ENCODE peak calls at places on chromosomes 12 and 14, in ten cellular contexts. S is NCI-H1092 treated with DMSO at 0.1 percent for 48 hours; V is progenitor cell of endocrine pancreas; F is activated CD8-positive, alpha-beta memory T cell treated with anti-CD3 and anti-CD28 coated beads for 48 hours; Y is D721Med; R is H4; P is GM18507; J is GM12891; Q is osteocyte; X is astrocyte of the spinal cord. B is an unnamed sample.

GRCh38 chr12:62848418-62848817 is 86.5 kb downstream of the PPM1H start:
- DNase-seq in Y (no peak), F (no peak), S (no peak), J (no peak), P (no peak), Q (no peak), R (peak; percentile 67), X (peak; percentile 72), V (no peak), B (no peak)

GRCh38 chr12:71061451-71061850 is 96.3 kb downstream of the TSPAN8 start:
- DNase-seq in X (no peak), S (no peak), V (no peak), Y (no peak), J (no peak), P (no peak), F (no peak), Q (no peak), R (no peak), B (no peak)

GRCh38 chr12:97877404-97877803 is 414.8 kb downstream of the RMST start:
- DNase-seq in X (no peak), J (no peak), S (no peak), P (no peak), Y (no peak), V (no peak), Q (no peak), R (no peak), F (no peak), B (no peak)

GRCh38 chr12:101838628-101839323 is 8.0 kb upstream of the GNPTAB start:
- DNase-seq in P (no peak), V (no peak), S (no peak), F (no peak), J (no peak), X (no peak), R (no peak), Y (no peak), Q (no peak), B (no peak)

GRCh38 chr12:53939141-53940108 is 794 bp downstream of the HOXC13 start:
- DNase-seq in Q (peak; percentile 81), R (no peak), S (no peak), Y (no peak), P (no peak), J (no peak), X (no peak), F (no peak), V (peak; percentile 36), B (peak; percentile 19)

GRCh38 chr14:92589213-92589852 is 75.8 kb downstream of the RIN3 start:
- DNase-seq in P (no peak), Q (no peak), S (no peak), Y (no peak), V (no peak), J (no peak), X (no peak), R (peak; percentile 23), F (no peak), B (peak; percentile 31)

GRCh38 chr12:30219047-30219446 is 435.3 kb upstream of the TMTC1 start:
- DNase-seq in Y (no peak), P (no peak), J (no peak), S (no peak), V (no peak), Q (no peak), R (no peak), X (peak; percentile 17), F (no peak), B (no peak)

GRCh38 chr12:52692253-52692652 is 11.1 kb downstream of the KRT77 start:
- DNase-seq in R (no peak), Q (no peak), V (peak; percentile 24), S (no peak), P (no peak), X (no peak), Y (no peak), J (no peak), F (no peak), B (no peak)

GRCh38 chr12:83619973-83620372 is 933.3 kb downstream of the TMTC2 start:
- DNase-seq in V (no peak), P (no peak), X (no peak), Y (no peak), F (no peak), S (no peak), Q (no peak), R (no peak), J (no peak), B (no peak)

GRCh38 chr14:35285168-35285990 is 6.8 kb upstream of the PSMA6 start:
- DNase-seq in V (no peak), Q (peak; percentile 21), S (no peak), X (no peak), F (no peak), Y (no peak), P (peak; percentile 47), J (peak; percentile 31), R (no peak), B (no peak)

GRCh38 chr12:116958402-116959197 is 47.9 kb downstream of the FBXW8 start:
- DNase-seq in R (peak; percentile 57), Y (no peak), P (no peak), F (no peak), V (no peak), S (peak; percentile 3), Q (no peak), X (peak; percentile 34), J (no peak), B (no peak)

GRCh38 chr14:91299483-91300115 is 55.1 kb upstream of the GPR68 start:
- DNase-seq in R (no peak), J (no peak), Q (no peak), V (no peak), X (no peak), S (no peak), F (no peak), P (no peak), Y (no peak), B (no peak)

GRCh38 chr12:93098077-93098476 is 169.0 kb upstream of the EEA1 start:
- DNase-seq in Y (no peak), X (peak; percentile 34), J (peak; percentile 18), V (no peak), Q (no peak), S (no peak), R (peak; percentile 31), F (peak; percentile 68), P (peak; percentile 12), B (peak; percentile 2)

GRCh38 chr14:87705439-87705896 is 287.5 kb downstream of the GALC start:
- DNase-seq in R (no peak), Y (no peak), S (no peak), Q (no peak), P (no peak), F (no peak), X (no peak), J (no peak), V (no peak), B (no peak)

GRCh38 chr12:101927999-101928398 is 50.6 kb downstream of the DRAM1 start:
- DNase-seq in Q (no peak), X (no peak), Y (no peak), V (no peak), S (no peak), R (no peak), F (no peak), P (no peak), J (no peak), B (no peak)

GRCh38 chr12:56377310-56377988 is 14.8 kb upstream of the APOF start:
- DNase-seq in Q (no peak), F (no peak), J (no peak), X (peak; percentile 8), S (no peak), Y (no peak), P (no peak), V (no peak), R (no peak), B (no peak)

GRCh38 chr12:60693019-60693626 is 1097.3 kb downstream of the SLC16A7 start:
- DNase-seq in V (no peak), R (peak; percentile 33), Y (no peak), Q (no peak), S (no peak), P (no peak), J (no peak), X (no peak), F (no peak), B (no peak)

GRCh38 chr12:65612440-65612839 is 211.8 kb upstream of the HMGA2 start:
- DNase-seq in Q (no peak), S (no peak), R (no peak), J (no peak), Y (no peak), X (peak; percentile 59), V (no peak), P (no peak), F (no peak), B (no peak)

GRCh38 chr14:68548194-68549056 is 244.4 kb downstream of the ZFP36L1 start:
- DNase-seq in F (no peak), J (no peak), S (peak; percentile 73), P (no peak), Q (peak; percentile 89), R (peak; percentile 96), Y (no peak), X (peak; percentile 98), V (no peak), B (no peak)

GRCh38 chr12:12736759-12737676 is 19.9 kb downstream of the CDKN1B start:
- DNase-seq in Y (no peak), P (no peak), R (no peak), S (peak; percentile 42), F (no peak), X (peak; percentile 80), J (no peak), V (no peak), Q (no peak), B (no peak)